ENCODE peak calls at places on chromosomes 3 and 15, in four cellular contexts. I is fibroblast of lung, U is IMR-90, C is right atrium auricular region. Z is an unnamed sample. For H3K4me1, the result is how much of the 10 kb centered on the place peaks cover.

GRCh38 chr3:123361019-123361418 is 87.9 kb downstream of the ADCY5 start:
- DNase-seq in I (no peak), U (no peak), C (no peak), Z (no peak)

GRCh38 chr3:108441081-108441507 is 69.3 kb downstream of the MYH15 start:
- DNase-seq in I (peak), U (no peak), C (no peak), Z (no peak)

GRCh38 chr15:56245871-56246814 is 2.5 kb upstream of the RFX7 start:
- DNase-seq in I (peak), U (peak), C (peak), Z (peak)

GRCh38 chr15:44296625-44297524 is 8.4 kb downstream of the GOLM2 start:
- DNase-seq in I (peak), U (peak), C (no peak), Z (peak)

GRCh38 chr3:54837964-54838363 is 89.9 kb downstream of the LRTM1 start:
- DNase-seq in I (peak), U (peak), C (no peak), Z (no peak)

GRCh38 chr15:101078669-101079323 is 159.6 kb downstream of the LRRK1 start:
- DNase-seq in I (no peak), U (no peak), C (no peak), Z (no peak)

GRCh38 chr3:149085828-149086231 is 503 bp downstream of the HLTF start:
- DNase-seq in I (peak), U (peak), C (no peak), Z (peak)

GRCh38 chr15:56917652-56918045 is 795 bp upstream of the TCF12 start:
- DNase-seq in I (no peak), U (no peak), C (no peak), Z (no peak)

GRCh38 chr3:150546226-150547044 is at the start of the genes EIF2A and SERP1:
- DNase-seq in I (peak), U (peak), C (peak), Z (peak)

GRCh38 chr3:33074217-33075067 is 22.5 kb downstream of the GLB1 start:
- DNase-seq in I (peak), U (peak), C (no peak), Z (peak)

GRCh38 chr3:29463306-29463705 is 182.4 kb downstream of the RBMS3 start:
- DNase-seq in I (no peak), U (no peak), C (no peak), Z (no peak)

GRCh38 chr15:85116925-85117646 is 135.4 kb downstream of the PDE8A start:
- DNase-seq in I (no peak), U (peak), C (no peak), Z (no peak)

GRCh38 chr15:34122771-34123183 is 20.9 kb downstream of the PGBD4 start:
- DNase-seq in I (peak), U (peak), C (no peak), Z (no peak)

GRCh38 chr3:73536952-73537351 is 87.8 kb downstream of the PDZRN3 start:
- DNase-seq in I (no peak), U (no peak), C (no peak), Z (no peak)

GRCh38 chr3:73535137-73535536 is 89.6 kb downstream of the PDZRN3 start:
- DNase-seq in I (no peak), U (no peak), C (no peak), Z (no peak)

GRCh38 chr3:73540969-73541740 is 83.6 kb downstream of the PDZRN3 start:
- DNase-seq in I (peak), U (peak), C (no peak), Z (peak)

GRCh38 chr3:73535935-73536334 is 88.8 kb downstream of the PDZRN3 start:
- DNase-seq in I (no peak), U (no peak), C (no peak), Z (no peak)

GRCh38 chr3:73536336-73536895 is 88.3 kb downstream of the PDZRN3 start:
- DNase-seq in I (no peak), U (no peak), C (no peak), Z (no peak)
- H3K4me1 ChIP-seq in I (under half), U (under half), C (under half), Z (under half)

DNA sequence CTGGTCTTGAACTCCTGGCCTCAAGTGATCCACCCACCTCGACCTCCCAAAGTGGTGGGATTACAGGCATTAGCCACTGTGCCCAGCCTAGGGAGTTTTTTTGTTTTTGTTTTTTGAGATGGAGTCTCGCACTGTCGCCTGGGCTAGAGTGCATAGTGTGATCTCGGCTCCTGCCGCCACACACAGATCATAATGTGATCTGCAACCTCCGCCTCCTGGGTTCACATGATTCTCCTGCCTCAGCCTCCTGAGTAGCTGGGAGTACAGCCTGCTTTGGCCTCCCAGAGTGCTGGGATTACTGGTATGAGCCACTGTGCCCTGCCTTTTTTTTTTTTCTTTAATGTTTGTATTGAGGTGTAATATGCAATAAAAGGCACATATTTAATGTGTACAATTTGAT is 78.2 kb downstream of the SMAD3 start:
- DNase-seq in I (no peak), U (no peak), C (no peak), Z (no peak)
- H3K4me1 ChIP-seq in I (half or more), U (half or more), C (half or more), Z (half or more)

DNA sequence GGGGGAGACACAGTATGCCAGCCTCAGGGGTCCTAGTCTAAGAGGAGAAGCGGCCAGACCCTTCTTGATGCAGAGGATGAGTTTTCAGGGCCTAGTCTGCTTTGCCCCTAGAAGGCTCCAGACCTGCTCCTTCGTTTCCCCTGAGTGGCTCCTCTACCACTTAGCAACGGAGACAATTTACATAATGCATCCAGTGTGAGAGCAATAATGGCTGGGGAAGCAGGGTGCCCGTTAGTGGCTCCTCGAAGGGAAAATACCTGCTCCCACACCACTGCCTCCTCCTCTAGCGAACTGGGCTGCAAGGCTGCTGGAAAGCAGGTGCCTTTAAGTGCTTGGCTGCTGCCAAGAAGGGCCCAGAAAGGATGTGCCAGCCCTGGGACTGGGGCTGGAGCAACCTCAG is 38.9 kb downstream of the CACNA2D2 start:
- DNase-seq in I (no peak), U (no peak), C (no peak), Z (no peak)
- H3K4me1 ChIP-seq in I (under half), U (under half), C (under half), Z (under half)

DNA sequence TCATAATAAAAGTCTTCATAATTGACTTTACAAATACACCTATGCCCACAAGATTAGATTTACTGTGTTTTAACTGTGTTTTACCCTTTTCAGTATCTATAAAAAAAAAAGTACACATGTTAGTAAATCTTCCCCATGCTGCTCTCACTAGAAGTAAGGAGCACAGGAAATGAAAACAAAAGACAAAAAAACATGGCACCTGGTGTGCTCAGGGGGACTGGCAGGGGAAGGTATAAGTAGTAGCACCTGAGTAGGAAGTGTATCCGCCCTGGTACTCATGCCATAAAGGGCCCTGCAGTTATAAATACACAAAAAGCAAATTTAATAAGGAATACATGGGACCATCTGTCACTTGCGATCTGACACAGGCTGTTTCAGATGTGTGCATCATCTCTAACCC is 8.9 kb upstream of the ALDH1A2 start:
- DNase-seq in I (no peak), U (no peak), C (no peak), Z (no peak)
- H3K4me1 ChIP-seq in I (under half), U (under half), C (under half), Z (under half)

GRCh38 chr3:50520849-50521248 is 17.4 kb upstream of the CACNA2D2 start:
- DNase-seq in I (no peak), U (no peak), C (no peak), Z (no peak)
- H3K4me1 ChIP-seq in I (under half), U (under half), C (under half), Z (under half)

DNA sequence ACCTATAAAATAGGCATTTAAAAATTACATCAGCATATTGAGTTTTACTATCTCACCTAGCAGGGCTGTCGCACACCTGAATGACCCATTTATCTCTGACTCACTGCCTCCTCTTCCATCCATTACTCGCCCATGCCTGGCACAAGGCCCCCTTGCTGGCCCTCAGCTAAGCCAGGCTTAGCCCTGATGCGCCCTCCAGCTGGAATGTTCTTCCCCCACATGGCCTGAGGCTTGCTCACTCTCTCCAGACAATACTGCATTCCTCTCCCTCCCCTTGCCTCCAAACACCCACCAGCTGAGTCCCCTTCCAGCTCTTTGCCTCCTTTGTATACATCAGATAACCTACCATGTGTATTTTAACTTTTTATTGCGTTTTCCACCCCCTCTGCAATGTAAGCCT is 7.2 kb downstream of the SH3BP5 start:
- DNase-seq in I (no peak), U (peak), C (no peak), Z (peak)
- H3K4me1 ChIP-seq in I (under half), U (under half), C (half or more), Z (under half)

Z was measured in foreskin keratinocyte.